ENCODE peak calls at places on chromosomes 4 and X, in five cellular contexts. R is retinal pigment epithelial cell; N is GM23248; W is transverse colon; X is CD4-positive, alpha-beta memory T cell. U is an unnamed sample.

GRCh38 chr4:39942507-39942906 is 35.2 kb downstream of the PDS5A start:
- DNase-seq in R (no peak), N (no peak), W (no peak), X (no peak), U (no peak)

GRCh38 chr4:40548256-40548655 is 81.4 kb downstream of the RBM47 start:
- DNase-seq in R (no peak), N (peak), W (no peak), X (no peak), U (no peak)

GRCh38 chr4:16830081-16830480 is 68.4 kb downstream of the LDB2 start:
- DNase-seq in R (no peak), N (no peak), W (no peak), X (no peak), U (no peak)

GRCh38 chr4:185637162-185637875 is 102.0 kb upstream of the PDLIM3 start:
- DNase-seq in R (no peak), N (no peak), W (no peak), X (no peak), U (no peak)

GRCh38 chr4:99868126-99868596 is 26.1 kb downstream of the LAMTOR3 start:
- DNase-seq in R (no peak), N (peak), W (no peak), X (no peak), U (no peak)

GRCh38 chr4:67051000-67051789 is 494.1 kb downstream of the CENPC start:
- DNase-seq in R (no peak), N (no peak), W (no peak), X (no peak), U (no peak)

GRCh38 chr4:4694296-4694772 is 152.5 kb upstream of the STX18 start:
- DNase-seq in R (no peak), N (peak), W (no peak), X (no peak), U (peak)

GRCh38 chr4:181685461-181685860 is 557.7 kb upstream of the TENM3 start:
- DNase-seq in R (no peak), N (peak), W (no peak), X (no peak), U (no peak)

GRCh38 chr4:117134386-117134785 is 49.0 kb upstream of the TRAM1L1 start:
- DNase-seq in R (peak), N (peak), W (no peak), X (no peak), U (peak)

GRCh38 chr4:115042496-115042895 is 70.9 kb downstream of the NDST4 start:
- DNase-seq in R (no peak), N (peak), W (no peak), X (no peak), U (no peak)

GRCh38 chr4:175810360-175810759 is 1.7 kb downstream of the GPM6A start:
- DNase-seq in R (no peak), N (no peak), W (no peak), X (no peak), U (no peak)

GRCh38 chr4:186698525-186698924 is 25.1 kb downstream of the FAT1 start:
- DNase-seq in R (no peak), N (no peak), W (no peak), X (no peak), U (no peak)

GRCh38 chr4:99651811-99652545 is 5.7 kb downstream of the C4orf54 start:
- DNase-seq in R (no peak), N (no peak), W (no peak), X (no peak), U (no peak)

GRCh38 chr4:82652062-82652461 is 90.3 kb upstream of the TMEM150C start:
- DNase-seq in R (no peak), N (peak), W (no peak), X (no peak), U (no peak)

GRCh38 chr4:82482387-82482786 is 52.0 kb downstream of the ENOPH1 start:
- DNase-seq in R (no peak), N (no peak), W (no peak), X (no peak), U (no peak)

GRCh38 chrX:152930516-152930915 is 32.6 kb downstream of the ZNF185 start:
- DNase-seq in R (no peak), N (no peak), W (no peak), X (no peak), U (no peak)

GRCh38 chr4:76755756-76756155 is 142.2 kb downstream of the SOWAHB start:
- DNase-seq in R (no peak), N (no peak), W (no peak), X (no peak), U (no peak)

GRCh38 chr4:57442834-57443291 is 332.7 kb upstream of the IGFBP7 start:
- DNase-seq in R (no peak), N (peak), W (peak), X (no peak), U (peak)

GRCh38 chr4:21699437-21699836 is 249.1 kb downstream of the KCNIP4 start:
- DNase-seq in R (no peak), N (no peak), W (peak), X (no peak), U (no peak)

GRCh38 chr4:76212301-76212700 is 1.3 kb downstream of the SCARB2 start:
- DNase-seq in R (no peak), N (peak), W (no peak), X (no peak), U (no peak)

GRCh38 chr4:94390804-94391410 is 48.3 kb upstream of the HPGDS start:
- DNase-seq in R (no peak), N (peak), W (no peak), X (peak), U (peak)

U was measured in RPMI8226.